ENCODE peak calls at places on chromosomes 6 and 20, in seven cellular contexts. One of them, this sample, is unnamed. For H3K9me3, the result is how much of the 10 kb centered on the place peaks cover.

GRCh38 chr6:114154812-114155211 is 183.9 kb upstream of the HDAC2 start:
- DNase-seq in PC-3: no peak
- DNase-seq in SK-N-SH: no peak
- DNase-seq in colonic mucosa: no peak
- DNase-seq in left ventricle myocardium inferior: no peak
- DNase-seq in GM12878: no peak
- DNase-seq in tibial nerve: no peak
- DNase-seq in this sample: no peak

GRCh38 chr20:25063546-25063945 is 5.6 kb upstream of the ACSS1 start:
- DNase-seq in PC-3: no peak
- DNase-seq in SK-N-SH: no peak
- DNase-seq in colonic mucosa: no peak
- DNase-seq in left ventricle myocardium inferior: no peak
- DNase-seq in GM12878: no peak
- DNase-seq in tibial nerve: no peak
- DNase-seq in this sample: no peak

GRCh38 chr20:36548704-36549627 is 7.6 kb downstream of the MYL9 start:
- DNase-seq in PC-3: no peak
- DNase-seq in SK-N-SH: no peak
- DNase-seq in colonic mucosa: no peak
- DNase-seq in left ventricle myocardium inferior: no peak
- DNase-seq in GM12878: no peak
- DNase-seq in tibial nerve: no peak
- DNase-seq in this sample: no peak

GRCh38 chr20:34953960-34954359 is 1.6 kb downstream of the GSS start:
- DNase-seq in PC-3: no peak
- DNase-seq in SK-N-SH: no peak
- DNase-seq in colonic mucosa: no peak
- DNase-seq in left ventricle myocardium inferior: no peak
- DNase-seq in GM12878: no peak
- DNase-seq in tibial nerve: no peak
- DNase-seq in this sample: no peak

GRCh38 chr20:35339007-35339406 is 46.8 kb upstream of the FAM83C start:
- DNase-seq in PC-3: peak
- DNase-seq in SK-N-SH: no peak
- DNase-seq in colonic mucosa: no peak
- DNase-seq in left ventricle myocardium inferior: no peak
- DNase-seq in GM12878: no peak
- DNase-seq in tibial nerve: no peak
- DNase-seq in this sample: no peak

GRCh38 chr6:70398783-70399730 is 14.3 kb upstream of the FAM135A start:
- DNase-seq in PC-3: peak
- DNase-seq in SK-N-SH: no peak
- DNase-seq in colonic mucosa: peak
- DNase-seq in left ventricle myocardium inferior: no peak
- DNase-seq in GM12878: no peak
- DNase-seq in tibial nerve: no peak
- DNase-seq in this sample: no peak

GRCh38 chr20:2631228-2631627 is 21.2 kb upstream of the NOP56 start:
- DNase-seq in PC-3: peak
- DNase-seq in SK-N-SH: no peak
- DNase-seq in colonic mucosa: no peak
- DNase-seq in left ventricle myocardium inferior: no peak
- DNase-seq in GM12878: no peak
- DNase-seq in tibial nerve: no peak
- DNase-seq in this sample: no peak

GRCh38 chr6:153208706-153209105 is 77.6 kb upstream of the RGS17 start:
- DNase-seq in PC-3: no peak
- DNase-seq in SK-N-SH: no peak
- DNase-seq in colonic mucosa: no peak
- DNase-seq in left ventricle myocardium inferior: peak
- DNase-seq in GM12878: no peak
- DNase-seq in tibial nerve: no peak
- DNase-seq in this sample: no peak

GRCh38 chr20:32682508-32682987 is 8.8 kb upstream of the C20orf203 start:
- DNase-seq in PC-3: no peak
- DNase-seq in SK-N-SH: no peak
- DNase-seq in colonic mucosa: no peak
- DNase-seq in left ventricle myocardium inferior: no peak
- DNase-seq in GM12878: no peak
- DNase-seq in tibial nerve: no peak
- DNase-seq in this sample: no peak

GRCh38 chr20:62359491-62360121 is 7.5 kb downstream of the LAMA5 start:
- DNase-seq in PC-3: peak
- DNase-seq in SK-N-SH: no peak
- DNase-seq in colonic mucosa: no peak
- DNase-seq in left ventricle myocardium inferior: peak
- DNase-seq in GM12878: no peak
- DNase-seq in tibial nerve: no peak
- DNase-seq in this sample: peak

GRCh38 chr20:63833776-63834544 is 2.9 kb upstream of the ZBTB46 start:
- DNase-seq in PC-3: no peak
- DNase-seq in SK-N-SH: no peak
- DNase-seq in colonic mucosa: no peak
- DNase-seq in left ventricle myocardium inferior: no peak
- DNase-seq in GM12878: no peak
- DNase-seq in tibial nerve: no peak
- DNase-seq in this sample: no peak

GRCh38 chr20:63836335-63837133 is 5.5 kb upstream of the ZBTB46 start:
- DNase-seq in PC-3: no peak
- DNase-seq in SK-N-SH: no peak
- DNase-seq in colonic mucosa: no peak
- DNase-seq in left ventricle myocardium inferior: no peak
- DNase-seq in GM12878: no peak
- DNase-seq in tibial nerve: no peak
- DNase-seq in this sample: no peak

GRCh38 chr20:63831696-63832686 is 927 bp upstream of the ZBTB46 start:
- DNase-seq in PC-3: no peak
- DNase-seq in SK-N-SH: peak
- DNase-seq in colonic mucosa: peak
- DNase-seq in left ventricle myocardium inferior: peak
- DNase-seq in GM12878: no peak
- DNase-seq in tibial nerve: no peak
- DNase-seq in this sample: no peak

GRCh38 chr20:63835031-63835858 is 4.2 kb upstream of the ZBTB46 start:
- DNase-seq in PC-3: peak
- DNase-seq in SK-N-SH: peak
- DNase-seq in colonic mucosa: peak
- DNase-seq in left ventricle myocardium inferior: peak
- DNase-seq in GM12878: no peak
- DNase-seq in tibial nerve: peak
- DNase-seq in this sample: peak

DNA sequence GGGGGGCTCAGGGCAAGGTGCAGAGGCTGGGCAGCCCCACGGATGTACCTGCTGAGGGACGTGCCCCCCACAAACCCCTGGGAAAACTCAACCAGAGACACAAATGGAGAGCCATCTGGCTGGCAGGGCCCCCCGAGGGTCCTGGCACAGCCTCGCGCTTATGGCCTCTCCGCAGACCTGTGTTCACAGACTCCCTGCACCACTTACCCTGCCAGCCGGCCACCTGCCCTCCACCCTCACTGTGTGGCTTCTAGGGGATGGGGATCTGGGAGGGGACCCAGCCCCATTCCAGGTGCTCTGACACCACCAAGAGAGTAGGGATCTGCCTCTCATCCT is 3.4 kb upstream of the ZBTB46 start:
- DNase-seq in PC-3: no peak
- DNase-seq in SK-N-SH: no peak
- DNase-seq in colonic mucosa: no peak
- DNase-seq in left ventricle myocardium inferior: no peak
- DNase-seq in GM12878: no peak
- DNase-seq in tibial nerve: no peak
- DNase-seq in this sample: no peak
- H3K27ac ChIP-seq in PC-3: no peak
- H3K27ac ChIP-seq in SK-N-SH: peak
- H3K27ac ChIP-seq in colonic mucosa: no peak
- H3K27ac ChIP-seq in left ventricle myocardium inferior: peak
- H3K27ac ChIP-seq in GM12878: no peak
- H3K27ac ChIP-seq in tibial nerve: peak
- H3K27ac ChIP-seq in this sample: peak

DNA sequence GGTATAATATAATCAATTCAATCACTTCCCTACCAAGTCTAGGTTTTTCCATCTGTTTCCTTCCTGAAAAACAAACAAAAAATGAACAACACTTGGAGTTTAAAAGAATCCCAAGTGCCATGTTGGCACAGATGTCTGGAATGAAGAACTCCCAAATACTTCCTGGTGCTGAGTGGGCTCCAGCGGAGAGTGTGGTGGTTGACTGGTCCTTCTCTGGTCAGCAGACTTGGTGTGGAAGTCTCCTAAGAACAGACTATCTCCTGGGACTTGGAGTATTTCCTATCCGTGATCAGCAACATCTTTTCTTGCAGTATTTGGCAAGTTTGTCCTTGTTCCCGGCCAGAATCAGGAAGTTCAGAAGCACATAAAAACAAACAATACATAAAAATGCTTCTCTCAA is 154.2 kb downstream of the MTFR2 start:
- DNase-seq in PC-3: no peak
- DNase-seq in SK-N-SH: no peak
- DNase-seq in colonic mucosa: no peak
- DNase-seq in left ventricle myocardium inferior: peak
- DNase-seq in GM12878: no peak
- DNase-seq in tibial nerve: peak
- DNase-seq in this sample: peak
- TF ChIP-seq CTCF in PC-3: no peak
- TF ChIP-seq CTCF in SK-N-SH: no peak
- TF ChIP-seq CTCF in colonic mucosa: no peak
- TF ChIP-seq CTCF in left ventricle myocardium inferior: no peak
- TF ChIP-seq CTCF in GM12878: no peak
- TF ChIP-seq CTCF in tibial nerve: no peak
- TF ChIP-seq CTCF in this sample: no peak

GRCh38 chr6:168698923-168699322 is 257.9 kb downstream of the SMOC2 start:
- DNase-seq in PC-3: no peak
- DNase-seq in SK-N-SH: no peak
- DNase-seq in colonic mucosa: no peak
- DNase-seq in left ventricle myocardium inferior: no peak
- DNase-seq in GM12878: no peak
- DNase-seq in tibial nerve: no peak
- DNase-seq in this sample: no peak
- H3K9me3 ChIP-seq in PC-3: under half
- H3K9me3 ChIP-seq in SK-N-SH: under half
- H3K9me3 ChIP-seq in colonic mucosa: under half
- H3K9me3 ChIP-seq in left ventricle myocardium inferior: under half
- H3K9me3 ChIP-seq in GM12878: under half
- H3K9me3 ChIP-seq in tibial nerve: under half
- H3K9me3 ChIP-seq in this sample: under half

GRCh38 chr6:11279213-11279780 is 46.8 kb upstream of the NEDD9 start:
- DNase-seq in PC-3: no peak
- DNase-seq in SK-N-SH: no peak
- DNase-seq in colonic mucosa: no peak
- DNase-seq in left ventricle myocardium inferior: no peak
- DNase-seq in GM12878: no peak
- DNase-seq in tibial nerve: peak
- DNase-seq in this sample: peak
- H3K27ac ChIP-seq in PC-3: no peak
- H3K27ac ChIP-seq in SK-N-SH: peak
- H3K27ac ChIP-seq in colonic mucosa: no peak
- H3K27ac ChIP-seq in left ventricle myocardium inferior: no peak
- H3K27ac ChIP-seq in GM12878: peak
- H3K27ac ChIP-seq in tibial nerve: peak
- H3K27ac ChIP-seq in this sample: peak

GRCh38 chr20:13708234-13708633 is 69.5 kb upstream of the TASP1 start:
- DNase-seq in PC-3: no peak
- DNase-seq in SK-N-SH: no peak
- DNase-seq in colonic mucosa: no peak
- DNase-seq in left ventricle myocardium inferior: no peak
- DNase-seq in GM12878: no peak
- DNase-seq in tibial nerve: no peak
- DNase-seq in this sample: no peak

GRCh38 chr20:13701486-13701885 is 62.8 kb upstream of the TASP1 start:
- DNase-seq in PC-3: peak
- DNase-seq in SK-N-SH: no peak
- DNase-seq in colonic mucosa: no peak
- DNase-seq in left ventricle myocardium inferior: no peak
- DNase-seq in GM12878: no peak
- DNase-seq in tibial nerve: no peak
- DNase-seq in this sample: no peak

GRCh38 chr20:13700761-13701160 is 62.0 kb upstream of the TASP1 start:
- DNase-seq in PC-3: no peak
- DNase-seq in SK-N-SH: no peak
- DNase-seq in colonic mucosa: no peak
- DNase-seq in left ventricle myocardium inferior: no peak
- DNase-seq in GM12878: no peak
- DNase-seq in tibial nerve: no peak
- DNase-seq in this sample: no peak

GRCh38 chr20:13703265-13703664 is 64.5 kb upstream of the TASP1 start:
- DNase-seq in PC-3: no peak
- DNase-seq in SK-N-SH: no peak
- DNase-seq in colonic mucosa: no peak
- DNase-seq in left ventricle myocardium inferior: no peak
- DNase-seq in GM12878: no peak
- DNase-seq in tibial nerve: no peak
- DNase-seq in this sample: no peak
- TF ChIP-seq CTCF in PC-3: no peak
- TF ChIP-seq CTCF in SK-N-SH: no peak
- TF ChIP-seq CTCF in colonic mucosa: no peak
- TF ChIP-seq CTCF in left ventricle myocardium inferior: no peak
- TF ChIP-seq CTCF in GM12878: no peak
- TF ChIP-seq CTCF in tibial nerve: no peak
- TF ChIP-seq CTCF in this sample: no peak

DNA sequence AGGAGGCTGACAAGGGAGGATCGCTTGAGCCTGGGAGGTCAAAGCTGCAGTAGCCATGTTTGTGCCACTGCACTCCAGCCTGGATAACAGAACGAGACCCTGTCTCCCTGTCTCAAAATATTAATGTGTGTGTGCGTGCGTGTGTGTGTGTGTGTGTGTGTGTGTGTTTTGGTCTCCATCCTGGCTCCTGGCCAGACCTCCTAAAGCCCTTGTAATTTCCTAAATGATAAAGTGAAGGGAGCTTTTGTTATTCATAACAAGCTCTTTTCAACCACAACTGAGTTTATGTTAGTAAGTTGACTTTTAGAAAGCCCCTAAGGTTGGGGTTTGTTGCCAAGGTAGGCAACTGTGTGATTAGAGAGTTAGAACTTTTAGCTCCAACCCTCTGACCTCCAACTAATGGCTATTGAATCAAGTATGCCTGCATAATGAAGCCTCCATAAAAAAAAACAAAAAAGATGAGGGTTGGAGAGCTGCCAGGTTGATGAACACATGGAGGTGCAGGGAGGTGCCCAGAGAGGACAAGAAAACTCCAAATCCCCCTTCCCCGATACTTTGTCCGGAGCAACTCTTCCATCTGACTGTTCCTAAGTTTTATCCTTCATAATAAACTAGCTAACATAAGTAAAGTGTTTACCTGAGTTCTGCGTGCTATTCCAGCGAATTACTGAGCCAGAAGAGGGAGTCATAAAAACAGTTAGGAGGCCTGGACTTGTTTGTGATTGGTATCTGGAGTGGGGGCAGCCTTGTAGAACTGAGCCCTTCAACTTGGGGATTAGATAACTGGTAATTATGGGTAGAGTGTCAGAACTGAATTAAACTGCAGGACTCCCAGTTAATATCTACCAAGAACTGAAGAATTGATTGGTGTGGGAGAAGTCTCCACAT is 5.3 kb upstream of the AIF1 start:
- DNase-seq in PC-3: no peak
- DNase-seq in SK-N-SH: no peak
- DNase-seq in colonic mucosa: no peak
- DNase-seq in left ventricle myocardium inferior: no peak
- DNase-seq in GM12878: no peak
- DNase-seq in tibial nerve: no peak
- DNase-seq in this sample: no peak
- H3K9me3 ChIP-seq in PC-3: under half
- H3K9me3 ChIP-seq in SK-N-SH: under half
- H3K9me3 ChIP-seq in colonic mucosa: under half
- H3K9me3 ChIP-seq in left ventricle myocardium inferior: under half
- H3K9me3 ChIP-seq in GM12878: under half
- H3K9me3 ChIP-seq in tibial nerve: under half
- H3K9me3 ChIP-seq in this sample: under half